ENCODE peak calls at places on chromosomes 11 and 22, in four cellular contexts. K is GM12878, C is H1, L is HepG2. D is an unnamed sample.

GRCh38 chr11:85699957-85700741 is 14.2 kb upstream of the CCDC89 start:
- DNase-seq in C (no peak), K (no peak), L (no peak), D (no peak)

GRCh38 chr11:77082838-77083552 is 16.2 kb downstream of the CAPN5 start:
- DNase-seq in L (no peak), K (no peak), C (no peak), D (no peak)

GRCh38 chr11:61541568-61541967 is 33.0 kb downstream of the LRRC10B start:
- DNase-seq in C (no peak), K (no peak), L (no peak), D (peak; percentile 58)

GRCh38 chr11:7525424-7525823 is 11.6 kb downstream of the PPFIBP2 start:
- DNase-seq in K (no peak), C (no peak), L (peak; percentile 73), D (no peak)

GRCh38 chr22:21703684-21704316 is 31.8 kb downstream of the YPEL1 start:
- DNase-seq in C (no peak), L (no peak), K (no peak), D (no peak)

GRCh38 chr22:39580795-39581194 is 10.2 kb downstream of the CACNA1I start:
- DNase-seq in L (no peak), C (no peak), K (no peak), D (no peak)

GRCh38 chr11:66858186-66858938 is 1.5 kb downstream of the LRFN4 start:
- DNase-seq in K (no peak), C (no peak), L (no peak), D (no peak)

GRCh38 chr11:44589301-44589700 is 23.8 kb downstream of the CD82 start:
- DNase-seq in L (no peak), C (no peak), K (no peak), D (no peak)

GRCh38 chr11:36532908-36533601 is 23.0 kb upstream of the TRAF6 start:
- DNase-seq in K (no peak), L (no peak), C (no peak), D (no peak)

GRCh38 chr11:114308689-114309089 is 12.5 kb downstream of the NNMT start:
- DNase-seq in L (no peak), K (no peak), C (no peak), D (no peak)

GRCh38 chr11:69010964-69011623 is 2.0 kb downstream of the MRGPRF start:
- DNase-seq in L (no peak), C (peak; percentile 38), K (no peak), D (no peak)

GRCh38 chr11:44133335-44133946 is 38.0 kb downstream of the EXT2 start:
- DNase-seq in C (no peak), K (no peak), L (peak; percentile 17), D (peak; percentile 57)

GRCh38 chr22:45499746-45500145 is 2.9 kb upstream of the FBLN1 start:
- DNase-seq in C (no peak), L (no peak), K (no peak), D (no peak)

GRCh38 chr11:35549787-35550186 is 24.4 kb upstream of the PAMR1 start:
- DNase-seq in L (no peak), K (no peak), C (no peak), D (no peak)

GRCh38 chr11:70541699-70542098 is 143.4 kb downstream of the CTTN start:
- DNase-seq in L (no peak), C (no peak), K (no peak), D (no peak)

GRCh38 chr11:31361743-31362142 is 7.8 kb downstream of the DCDC1 start:
- DNase-seq in K (no peak), C (no peak), L (no peak), D (no peak)

GRCh38 chr11:34632105-34632780 is 11.3 kb downstream of the EHF start:
- DNase-seq in K (no peak), L (no peak), C (no peak), D (no peak)

GRCh38 chr11:103202048-103202651 is 92.9 kb downstream of the DYNC2H1 start:
- DNase-seq in K (no peak), C (no peak), L (peak; percentile 10), D (peak; percentile 1)

GRCh38 chr11:134736251-134737072 is 324.4 kb upstream of the B3GAT1 start:
- DNase-seq in C (no peak), K (no peak), L (no peak), D (no peak)

GRCh38 chr22:36733271-36733670 is 29.7 kb upstream of the CACNG2 start:
- DNase-seq in K (no peak), L (no peak), C (no peak), D (no peak)
- TF ChIP-seq ZNF274 in K (no peak), L (no peak), C (no peak), D (no peak)

GRCh38 chr11:19820100-19820499 is 107.5 kb downstream of the NAV2 start:
- DNase-seq in L (no peak), C (no peak), K (no peak), D (no peak)
- H3K36me3 ChIP-seq in L (no peaks in the 10 kb centered on the region), C (peaks cover 4% of the 10 kb centered on the region), K (no peaks in the 10 kb centered on the region), D (no peaks in the 10 kb centered on the region)

GRCh38 chr11:88338223-88338661 is 706 bp upstream of the CTSC start:
- DNase-seq in K (no peak), L (peak; percentile 77), C (no peak), D (no peak)
- TF ChIP-seq SUZ12 in K (no peak), L (no peak), C (no peak), D (no peak)

GRCh38 chr11:20156280-20156875 is 3.9 kb downstream of the DBX1 start:
- DNase-seq in L (no peak), C (no peak), K (no peak), D (no peak)

GRCh38 chr11:20158597-20159257 is 1.5 kb downstream of the DBX1 start:
- DNase-seq in L (peak; percentile 6), K (no peak), C (no peak), D (no peak)

GRCh38 chr11:20157768-20158167 is 2.5 kb downstream of the DBX1 start:
- DNase-seq in C (no peak), K (no peak), L (no peak), D (no peak)

GRCh38 chr11:20155683-20156279 is 4.5 kb downstream of the DBX1 start:
- DNase-seq in L (no peak), K (no peak), C (no peak), D (no peak)

DNA sequence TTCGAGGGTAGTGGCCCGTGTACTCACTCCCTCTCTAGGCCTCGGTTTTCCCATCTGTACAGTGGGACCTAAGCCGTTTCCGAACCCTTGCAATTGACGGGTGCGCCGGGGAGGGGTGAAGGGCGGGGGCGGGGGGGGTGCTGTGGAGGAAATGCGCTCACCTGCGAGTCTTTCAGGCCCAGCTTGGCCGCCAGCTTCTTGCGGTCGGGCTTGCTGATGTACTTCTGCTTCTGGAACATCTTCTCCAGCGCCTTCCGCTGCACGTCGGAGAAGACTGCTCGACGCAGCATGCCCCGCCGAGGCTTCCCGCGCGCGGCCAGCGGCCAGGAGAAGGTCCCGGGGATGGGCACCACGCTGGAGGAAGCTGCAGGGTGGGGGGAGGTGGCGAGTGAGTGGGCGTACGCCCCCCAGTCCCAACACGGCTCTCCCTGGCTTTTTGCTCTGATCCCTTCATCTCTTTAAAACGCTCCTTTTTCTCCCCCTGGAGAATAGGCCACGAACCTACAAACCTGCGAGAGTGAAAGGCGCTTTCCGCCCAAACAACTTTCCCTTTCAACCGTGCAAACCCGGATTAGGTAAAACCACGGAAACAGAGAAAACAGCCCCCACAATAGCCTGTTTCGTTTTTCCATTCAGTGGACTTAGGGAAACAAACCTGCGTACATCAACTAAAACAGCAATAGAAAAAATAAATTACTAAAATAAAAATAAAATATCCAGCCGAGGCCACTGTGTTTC is 3.2 kb downstream of the DBX1 start:
- DNase-seq in L (no peak), K (no peak), C (no peak), D (no peak)
- TF ChIP-seq ZNF274 in L (no peak), K (no peak), C (no peak), D (no peak)

GRCh38 chr22:17806437-17806836 is 32.2 kb upstream of the BID start:
- DNase-seq in C (no peak), K (no peak), L (no peak), D (no peak)
- H3K36me3 ChIP-seq in C (no peaks in the 10 kb centered on the region), K (peaks cover 14% of the 10 kb centered on the region), L (peaks cover 26% of the 10 kb centered on the region), D (peaks cover 43% of the 10 kb centered on the region)

GRCh38 chr22:24304067-24304675 is 33.5 kb downstream of the SPECC1L start:
- DNase-seq in C (no peak), L (no peak), K (no peak), D (no peak)
- TF ChIP-seq SUZ12 in C (no peak), L (no peak), K (no peak), D (no peak)

GRCh38 chr11:16404781-16405180 is 48.4 kb upstream of the SOX6 start:
- DNase-seq in L (no peak), C (no peak), K (no peak), D (no peak)
- TF ChIP-seq ZNF274 in L (no peak), C (no peak), K (no peak), D (no peak)